ENCODE peak calls at places on chromosomes 7 and 10, in seven cellular contexts. E is right lobe of liver, L is Calu3, Z is cardiac muscle cell, H is A549, R is astrocyte of the spinal cord, S is astrocyte. P is an unnamed sample.

GRCh38 chr10:50063100-50063499 is 4.7 kb upstream of the WASHC2A start:
- DNase-seq in H (peak), R (no peak), L (no peak), Z (no peak), E (no peak), S (peak), P (no peak)

GRCh38 chr7:69967152-69967591 is 368.9 kb downstream of the AUTS2 start:
- DNase-seq in R (no peak), H (no peak), L (no peak), Z (peak), E (no peak), S (peak), P (no peak)

GRCh38 chr7:151631149-151631967 is 111.7 kb upstream of the RHEB start:
- DNase-seq in L (no peak), Z (peak), R (no peak), H (peak), S (no peak), E (no peak), P (peak)

GRCh38 chr10:74994714-74995308 is 116.6 kb upstream of the SAMD8 start:
- DNase-seq in R (no peak), S (no peak), Z (no peak), H (no peak), L (no peak), E (no peak), P (no peak)

GRCh38 chr7:102306916-102307677 is 20.4 kb downstream of the SH2B2 start:
- DNase-seq in Z (peak), E (peak), R (peak), S (peak), H (no peak), L (no peak), P (peak)

GRCh38 chr10:88728107-88728763 is 22.2 kb downstream of the LIPK start:
- DNase-seq in R (no peak), L (no peak), H (no peak), E (peak), S (no peak), Z (peak), P (peak)

GRCh38 chr10:60043561-60043960 is 137.2 kb upstream of the CCDC6 start:
- DNase-seq in H (no peak), E (no peak), L (no peak), Z (peak), S (no peak), R (no peak), P (no peak)

GRCh38 chr7:30886608-30887011 is 25.0 kb upstream of the AQP1 start:
- DNase-seq in Z (no peak), S (no peak), R (peak), H (no peak), L (no peak), E (no peak), P (peak)

GRCh38 chr10:106076496-106076895 is 1088.0 kb downstream of the SORCS1 start:
- DNase-seq in R (no peak), E (no peak), L (no peak), H (no peak), S (no peak), Z (no peak), P (no peak)

GRCh38 chr10:101643546-101643945 is 51.4 kb downstream of the FBXW4 start:
- DNase-seq in E (no peak), R (no peak), L (no peak), Z (no peak), H (no peak), S (no peak), P (no peak)

GRCh38 chr7:98351136-98351535 is 49.8 kb downstream of the BAIAP2L1 start:
- DNase-seq in H (no peak), L (no peak), E (no peak), Z (no peak), R (no peak), S (no peak), P (no peak)

GRCh38 chr7:46566375-46566774 is 645.3 kb upstream of the IGFBP3 start:
- DNase-seq in E (no peak), S (no peak), R (peak), Z (no peak), L (no peak), H (no peak), P (no peak)

GRCh38 chr7:81484266-81484665 is 285.6 kb downstream of the HGF start:
- DNase-seq in Z (peak), R (peak), E (no peak), H (no peak), S (peak), L (no peak), P (peak)

GRCh38 chr10:51162002-51162401 is 87.7 kb downstream of the PRKG1 start:
- DNase-seq in L (no peak), R (peak), E (no peak), H (no peak), S (peak), Z (peak), P (peak)

GRCh38 chr10:122290833-122291532 is 19.9 kb downstream of the BTBD16 start:
- DNase-seq in S (no peak), R (no peak), Z (no peak), L (no peak), E (no peak), H (no peak), P (no peak)

GRCh38 chr7:9776900-9777299 is 1196.8 kb upstream of the PHF14 start:
- DNase-seq in H (no peak), E (no peak), Z (no peak), L (no peak), S (no peak), R (no peak), P (no peak)

GRCh38 chr10:75303045-75303777 is 67.5 kb upstream of the COMTD1 start:
- DNase-seq in Z (no peak), L (no peak), R (no peak), E (no peak), H (no peak), S (no peak), P (no peak)

GRCh38 chr10:78657622-78658165 is 411.1 kb upstream of the ZMIZ1 start:
- DNase-seq in H (peak), S (peak), R (peak), L (peak), Z (peak), E (peak), P (peak)

GRCh38 chr7:4527988-4528641 is 154.0 kb upstream of the FOXK1 start:
- DNase-seq in S (no peak), E (no peak), Z (no peak), R (no peak), H (no peak), L (no peak), P (no peak)

GRCh38 chr10:34446046-34446445 is 369.1 kb downstream of the PARD3 start:
- DNase-seq in S (no peak), L (no peak), R (no peak), Z (peak), H (no peak), E (no peak), P (no peak)

GRCh38 chr10:7409732-7410168 is 1.1 kb downstream of the SFMBT2 start:
- DNase-seq in L (no peak), R (peak), S (no peak), Z (no peak), E (no peak), H (no peak), P (no peak)

GRCh38 chr7:141585592-141586510 is 34.6 kb downstream of the AGK start:
- DNase-seq in H (peak), L (no peak), S (peak), Z (peak), R (peak), E (no peak), P (peak)

GRCh38 chr7:75981450-75982305 is 12.7 kb downstream of the TMEM120A start:
- DNase-seq in R (no peak), E (no peak), Z (no peak), S (no peak), L (no peak), H (no peak), P (no peak)

GRCh38 chr10:32795598-32796183 is 162.3 kb downstream of the ITGB1 start:
- DNase-seq in H (peak), L (peak), E (no peak), R (peak), S (peak), Z (peak), P (peak)

GRCh38 chr10:62961951-62962523 is 145.9 kb upstream of the EGR2 start:
- DNase-seq in L (no peak), Z (peak), H (no peak), R (peak), S (peak), E (no peak), P (peak)

GRCh38 chr10:124882313-124882712 is 59.6 kb upstream of the ZRANB1 start:
- DNase-seq in H (no peak), R (no peak), S (no peak), E (no peak), Z (no peak), L (no peak), P (no peak)
- TF ChIP-seq CTCF in H (no peak), R (no peak), S (no peak), E (no peak), Z (no peak), L (no peak), P (no peak)

GRCh38 chr7:875051-875450 is 1.3 kb upstream of the GET4 start:
- DNase-seq in S (no peak), R (no peak), E (no peak), L (no peak), H (no peak), Z (no peak), P (no peak)

GRCh38 chr7:877312-878232 is 1.2 kb downstream of the GET4 start:
- DNase-seq in L (peak), R (no peak), S (no peak), Z (no peak), H (no peak), E (peak), P (no peak)

GRCh38 chr7:875476-876076 is 778 bp upstream of the GET4 start:
- DNase-seq in L (no peak), S (no peak), R (no peak), H (no peak), Z (no peak), E (peak), P (no peak)

GRCh38 chr7:876972-877311 is 588 bp downstream of the GET4 start:
- DNase-seq in E (no peak), Z (peak), S (no peak), L (no peak), H (peak), R (no peak), P (peak)

GRCh38 chr7:876077-876971 is at the start of gene GET4:
- DNase-seq in L (peak), H (peak), E (peak), Z (peak), S (peak), R (peak), P (peak)
- TF ChIP-seq CTCF in L (no peak), H (peak), E (peak), Z (peak), S (no peak), R (peak), P (no peak)

GRCh38 chr10:66259836-66260235 is 666.0 kb upstream of the LRRTM3 start:
- DNase-seq in S (no peak), Z (no peak), R (no peak), H (no peak), E (no peak), L (no peak), P (no peak)

DNA sequence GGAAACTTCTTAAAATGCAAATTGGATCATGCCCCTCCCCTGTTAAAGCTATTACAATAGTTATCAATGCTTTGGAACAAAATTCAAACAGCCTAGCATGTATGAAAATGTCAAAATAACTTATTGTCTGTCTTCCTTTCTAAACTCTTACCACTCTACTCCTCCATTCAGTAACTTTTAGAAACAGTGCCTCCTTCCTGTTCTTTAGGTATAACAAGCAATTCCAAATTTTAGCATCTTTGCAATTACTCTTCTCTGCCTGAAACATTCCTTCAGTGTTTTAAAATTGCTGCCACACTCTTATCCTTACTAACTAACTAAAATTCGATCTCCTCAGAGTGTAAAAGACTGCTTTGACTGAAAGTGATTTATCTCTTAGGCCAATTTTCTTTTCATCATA is 660.4 kb upstream of the LRRTM3 start:
- DNase-seq in L (no peak), H (no peak), Z (no peak), R (no peak), E (no peak), S (no peak), P (no peak)
- TF ChIP-seq CTCF in L (no peak), H (no peak), Z (no peak), R (no peak), E (no peak), S (no peak), P (no peak)

GRCh38 chr7:99383791-99384370 is 9.4 kb downstream of the ARPC1B start:
- DNase-seq in Z (no peak), H (no peak), S (no peak), L (no peak), R (no peak), E (no peak), P (no peak)

GRCh38 chr7:99387912-99388311 is 13.4 kb downstream of the ARPC1B start:
- DNase-seq in L (no peak), H (no peak), R (no peak), E (no peak), Z (no peak), S (no peak), P (no peak)

GRCh38 chr7:99384523-99384922 is 10.0 kb downstream of the ARPC1B start:
- DNase-seq in R (no peak), Z (no peak), S (no peak), E (no peak), L (no peak), H (no peak), P (no peak)

GRCh38 chr7:99385564-99385963 is 11.0 kb downstream of the ARPC1B start:
- DNase-seq in R (no peak), H (no peak), Z (no peak), E (no peak), S (no peak), L (no peak), P (no peak)

GRCh38 chr7:99386584-99387238 is 12.2 kb downstream of the ARPC1B start:
- DNase-seq in H (no peak), L (peak), Z (peak), S (no peak), R (no peak), E (no peak), P (peak)
- TF ChIP-seq CTCF in H (peak), L (no peak), Z (peak), S (peak), R (peak), E (peak), P (peak)

P was measured in choroid plexus epithelial cell.